ENCODE peak calls at places on chromosomes 3 and 15, in seven cellular contexts. C is breast epithelium, Q is cardiac fibroblast, H is NB4, K is mesothelial cell of epicardium, W is transverse colon, U is ovary. F is an unnamed sample.

GRCh38 chr15:25089577-25089976 is 134.8 kb downstream of the SNRPN start:
- DNase-seq in C (no peak), Q (no peak), H (no peak), K (no peak), W (no peak), U (no peak), F (no peak)

GRCh38 chr15:68081869-68082505 is 27.9 kb downstream of the PIAS1 start:
- DNase-seq in C (no peak), Q (no peak), H (no peak), K (no peak), W (no peak), U (no peak), F (no peak)

GRCh38 chr3:8663177-8664061 is 18.8 kb upstream of the SSUH2 start:
- DNase-seq in C (peak; percentile 65), Q (peak; percentile 78), H (peak; percentile 62), K (peak; percentile 45), W (peak; percentile 63), U (peak; percentile 60), F (peak; percentile 74)

GRCh38 chr3:175763948-175764347 is 904.8 kb downstream of the NAALADL2 start:
- DNase-seq in C (no peak), Q (no peak), H (no peak), K (no peak), W (no peak), U (no peak), F (no peak)

GRCh38 chr15:67850995-67851535 is 11.2 kb upstream of the RNU6-1 start:
- DNase-seq in C (no peak), Q (peak; percentile 65), H (peak; percentile 80), K (no peak), W (no peak), U (no peak), F (peak; percentile 30)

GRCh38 chr15:58467722-58468436 is 36.1 kb downstream of the LIPC start:
- DNase-seq in C (no peak), Q (no peak), H (no peak), K (no peak), W (no peak), U (peak; percentile 77), F (no peak)

GRCh38 chr3:61571516-61572336 is 10.4 kb downstream of the PTPRG start:
- DNase-seq in C (no peak), Q (peak; percentile 71), H (no peak), K (no peak), W (no peak), U (peak; percentile 11), F (peak; percentile 94)

GRCh38 chr3:31873254-31873653 is 107.8 kb downstream of the OSBPL10 start:
- DNase-seq in C (no peak), Q (peak; percentile 25), H (no peak), K (no peak), W (no peak), U (no peak), F (no peak)

GRCh38 chr15:91561371-91562100 is 292.0 kb upstream of the SLCO3A1 start:
- DNase-seq in C (peak; percentile 39), Q (peak; percentile 99), H (no peak), K (no peak), W (no peak), U (no peak), F (peak; percentile 91)

GRCh38 chr15:70385711-70386110 is 288.0 kb upstream of the TLE3 start:
- DNase-seq in C (no peak), Q (no peak), H (no peak), K (no peak), W (no peak), U (no peak), F (no peak)

GRCh38 chr3:48715179-48715800 is 1.7 kb downstream of the IP6K2 start:
- DNase-seq in C (peak; percentile 79), Q (peak; percentile 43), H (no peak), K (no peak), W (no peak), U (no peak), F (peak; percentile 62)

GRCh38 chr3:194683431-194683830 is 2.3 kb upstream of the FAM43A start:
- DNase-seq in C (no peak), Q (no peak), H (no peak), K (no peak), W (no peak), U (no peak), F (no peak)

GRCh38 chr3:150268426-150269321 is 139.4 kb upstream of the TSC22D2 start:
- DNase-seq in C (no peak), Q (peak; percentile 15), H (no peak), K (no peak), W (no peak), U (no peak), F (no peak)

GRCh38 chr3:127056976-127057375 is 74.1 kb downstream of the PLXNA1 start:
- DNase-seq in C (no peak), Q (no peak), H (no peak), K (no peak), W (no peak), U (no peak), F (no peak)

GRCh38 chr3:188270423-188270972 is 116.5 kb downstream of the LPP start:
- DNase-seq in C (peak; percentile 77), Q (peak; percentile 98), H (peak; percentile 62), K (no peak), W (no peak), U (no peak), F (peak; percentile 97)

GRCh38 chr15:100588638-100589242 is 13.2 kb downstream of the LINS1 start:
- DNase-seq in C (no peak), Q (peak; percentile 36), H (peak; percentile 44), K (no peak), W (no peak), U (no peak), F (no peak)

GRCh38 chr3:65883614-65884013 is 155.1 kb downstream of the MAGI1 start:
- DNase-seq in C (no peak), Q (peak; percentile 34), H (no peak), K (no peak), W (no peak), U (no peak), F (no peak)

GRCh38 chr15:65212097-65212496 is 824 bp upstream of the CILP start:
- DNase-seq in C (no peak), Q (no peak), H (peak; percentile 68), K (no peak), W (no peak), U (no peak), F (no peak)

DNA sequence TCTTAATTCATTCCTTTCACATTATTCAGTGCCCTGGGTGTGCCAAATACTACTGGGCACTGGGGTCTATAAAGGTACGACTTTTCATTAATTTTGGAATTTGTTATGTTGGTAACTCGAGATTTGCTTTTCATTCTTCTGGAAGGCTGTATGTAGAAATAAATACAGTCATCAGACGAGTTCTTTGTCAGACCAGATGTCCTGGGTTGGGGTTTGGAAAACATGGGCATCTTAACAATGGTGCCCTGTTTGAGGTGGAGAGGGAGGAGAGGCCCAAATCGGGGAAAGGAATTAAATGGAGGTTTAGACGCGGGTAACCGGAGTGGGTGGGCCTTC is 662 bp upstream of the GLCE start:
- DNase-seq in C (no peak), Q (no peak), H (no peak), K (no peak), W (no peak), U (no peak), F (no peak)
- TF ChIP-seq CTCF in C (no peak), Q (no peak), H (no peak), K (no peak), W (no peak), U (no peak), F (no peak)

GRCh38 chr3:151697496-151697895 is 36.2 kb upstream of the AADACL2 start:
- DNase-seq in C (no peak), Q (peak; percentile 40), H (no peak), K (no peak), W (no peak), U (no peak), F (no peak)
- TF ChIP-seq CTCF in C (no peak), Q (no peak), H (no peak), K (no peak), W (no peak), U (no peak), F (no peak)

GRCh38 chr3:156674046-156674910 is at the start of gene TIPARP:
- DNase-seq in C (peak; percentile 99), Q (peak; percentile 97), H (peak; percentile 97), K (peak; percentile 99), W (peak; percentile 100), U (peak; percentile 99), F (peak; percentile 97)

GRCh38 chr3:156673732-156674045 is 701 bp upstream of the TIPARP start:
- DNase-seq in C (no peak), Q (no peak), H (no peak), K (no peak), W (no peak), U (no peak), F (no peak)

GRCh38 chr3:156676467-156677119 is 2.2 kb downstream of the TIPARP start:
- DNase-seq in C (no peak), Q (peak; percentile 60), H (peak; percentile 32), K (no peak), W (no peak), U (no peak), F (peak; percentile 55)

GRCh38 chr3:156675744-156676466 is 1.5 kb downstream of the TIPARP start:
- DNase-seq in C (peak; percentile 38), Q (peak; percentile 98), H (peak; percentile 52), K (no peak), W (peak; percentile 25), U (peak; percentile 14), F (peak; percentile 91)

DNA sequence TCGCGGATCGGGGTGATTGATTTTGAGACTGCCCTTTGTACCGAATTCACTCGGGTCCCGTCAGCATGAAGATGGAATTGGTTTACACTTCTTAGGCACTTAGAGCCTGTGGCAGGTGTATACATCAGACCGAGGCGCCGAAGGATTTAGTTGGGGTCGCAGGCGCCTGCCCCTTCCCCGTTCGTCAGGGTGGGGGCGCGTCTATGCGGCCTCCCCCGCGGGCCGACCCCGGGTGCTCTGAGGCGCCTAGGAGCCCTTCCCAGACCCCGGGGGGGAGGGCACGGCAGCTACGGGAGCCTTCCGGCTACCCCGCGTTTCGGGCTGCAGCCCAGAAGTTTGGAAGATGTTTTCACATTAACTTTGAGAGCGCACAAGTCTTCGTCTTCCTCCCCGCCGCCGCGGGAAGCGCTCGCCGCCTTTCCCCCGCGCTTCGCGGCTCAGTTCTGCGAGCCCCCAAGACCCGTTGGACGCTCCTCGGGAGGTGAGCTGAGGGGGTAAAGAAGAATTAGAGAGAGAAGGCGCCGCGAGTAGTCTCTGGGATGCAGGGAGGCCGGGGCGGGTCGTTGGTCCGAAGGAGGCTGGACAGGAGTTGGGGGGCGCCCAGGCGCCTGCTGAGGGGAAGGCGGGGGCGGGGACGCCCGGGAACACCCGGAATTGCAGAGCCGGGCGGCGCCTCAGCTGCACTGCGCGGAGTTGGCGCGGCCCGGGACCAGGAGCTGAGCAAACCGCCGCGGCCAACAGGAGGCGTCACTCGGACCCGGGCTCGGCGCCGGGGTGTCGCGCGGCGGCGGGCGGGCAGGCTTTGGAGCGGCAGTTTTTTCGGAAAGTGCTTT is 737 bp downstream of the TIPARP start:
- DNase-seq in C (peak; percentile 41), Q (peak; percentile 53), H (peak; percentile 80), K (peak; percentile 42), W (peak; percentile 65), U (peak; percentile 64), F (no peak)
- TF ChIP-seq CTCF in C (peak; percentile 48), Q (peak; percentile 13), H (peak; percentile 19), K (peak; percentile 34), W (peak; percentile 36), U (no peak), F (peak; percentile 29)

DNA sequence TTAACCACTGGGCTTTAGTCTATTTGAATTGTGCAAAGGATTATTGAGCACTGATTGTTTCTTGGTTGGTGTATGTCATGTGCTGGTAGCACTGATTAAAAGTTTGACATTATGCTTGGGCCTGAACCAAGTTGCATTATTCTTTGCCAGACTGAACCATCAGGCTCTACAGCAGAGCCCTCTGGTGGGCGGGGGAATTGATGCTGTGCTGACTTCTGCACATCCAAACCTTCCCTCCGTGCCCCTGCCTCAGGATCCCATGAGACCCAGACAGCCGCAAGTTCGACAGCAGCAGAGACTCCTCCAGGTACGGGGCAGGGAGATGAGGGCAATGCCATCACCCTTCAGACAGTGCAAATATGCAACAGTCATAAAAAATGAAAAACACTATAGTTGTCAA is 28.4 kb upstream of the P2RY12 start:
- DNase-seq in C (no peak), Q (no peak), H (no peak), K (no peak), W (no peak), U (no peak), F (no peak)
- TF ChIP-seq CTCF in C (no peak), Q (no peak), H (peak; percentile 5), K (no peak), W (no peak), U (no peak), F (no peak)